ENCODE peak calls at places on chromosomes 7 and 10, in five cellular contexts. A is T follicular helper cell; D is CD8-positive, alpha-beta T cell; C is GM13977; L is HS-5. Q is an unnamed sample.

GRCh38 chr7:31648288-31648687 is 38.7 kb upstream of the PPP1R17 start:
- DNase-seq in A (no peak), D (no peak), C (no peak), L (no peak), Q (no peak)

GRCh38 chr7:51731086-51731485 is 414.5 kb upstream of the COBL start:
- DNase-seq in A (no peak), D (no peak), C (no peak), L (no peak), Q (no peak)

GRCh38 chr7:106417273-106417902 is 132.6 kb upstream of the NAMPT start:
- DNase-seq in A (no peak), D (no peak), C (no peak), L (no peak), Q (no peak)

GRCh38 chr7:130958846-130959245 is 224.8 kb upstream of the KLF14 start:
- DNase-seq in A (no peak), D (no peak), C (no peak), L (no peak), Q (no peak)

GRCh38 chr10:123194056-123194455 is 39.9 kb downstream of the BUB3 start:
- DNase-seq in A (no peak), D (no peak), C (no peak), L (no peak), Q (no peak)

GRCh38 chr7:104789780-104790179 is 224.2 kb upstream of the KMT2E start:
- DNase-seq in A (no peak), D (no peak), C (no peak), L (no peak), Q (no peak)

GRCh38 chr10:94281654-94282053 is 81.1 kb downstream of the NOC3L start:
- DNase-seq in A (no peak), D (no peak), C (no peak), L (no peak), Q (no peak)

GRCh38 chr10:30775779-30776591 is 146.4 kb upstream of the LYZL2 start:
- DNase-seq in A (no peak), D (no peak), C (no peak), L (peak; percentile 58), Q (no peak)

GRCh38 chr10:89554433-89554832 is 19.0 kb upstream of the SLC16A12 start:
- DNase-seq in A (no peak), D (no peak), C (no peak), L (no peak), Q (no peak)

GRCh38 chr10:34710391-34710751 is 104.7 kb downstream of the PARD3 start:
- DNase-seq in A (no peak), D (no peak), C (no peak), L (no peak), Q (no peak)